ENCODE peak calls at places on chromosome 19, in ten cellular contexts. F, P, T, U, G, H, R, K, I and L are unnamed samples.

GRCh38 chr19:7544626-7545025 is 9.1 kb downstream of the PNPLA6 start:
- DNase-seq in G (no peak), P (no peak), I (no peak), K (no peak), F (no peak), T (no peak), U (no peak), H (no peak), R (no peak), L (no peak)

GRCh38 chr19:23527797-23528196 is 132.5 kb upstream of the ZNF91 start:
- DNase-seq in K (no peak), H (no peak), T (no peak), P (no peak), I (no peak), F (no peak), U (no peak), G (no peak), R (no peak), L (no peak)

GRCh38 chr19:3738477-3739220 is 22.8 kb downstream of the APBA3 start:
- DNase-seq in R (peak), H (no peak), K (no peak), U (no peak), I (no peak), F (no peak), P (no peak), T (no peak), G (no peak), L (no peak)

GRCh38 chr19:41226053-41226873 is 7.2 kb downstream of the AXL start:
- DNase-seq in I (peak), P (no peak), F (peak), H (peak), U (peak), T (peak), R (peak), G (peak), K (peak), L (peak)

GRCh38 chr19:522726-523125 is 8.8 kb upstream of the CDC34 start:
- DNase-seq in P (no peak), G (no peak), R (peak), T (no peak), U (no peak), H (no peak), F (no peak), I (no peak), K (no peak), L (no peak)

GRCh38 chr19:38228491-38229439 is 4.7 kb upstream of the DPF1 start:
- DNase-seq in H (no peak), R (peak), T (no peak), P (no peak), G (no peak), I (no peak), K (no peak), U (no peak), F (no peak), L (no peak)

GRCh38 chr19:44202470-44202869 is 9.9 kb upstream of the ZNF227 start:
- DNase-seq in G (no peak), P (no peak), H (no peak), U (no peak), K (no peak), F (no peak), I (no peak), T (peak), R (no peak), L (no peak)

GRCh38 chr19:48102870-48103751 is 7.5 kb downstream of the PLA2G4C start:
- DNase-seq in F (no peak), U (no peak), P (no peak), R (no peak), T (peak), I (peak), G (no peak), H (peak), K (no peak), L (no peak)

GRCh38 chr19:5964816-5965565 is 12.9 kb downstream of the RANBP3 start:
- DNase-seq in H (no peak), K (no peak), P (no peak), R (no peak), T (no peak), U (no peak), I (no peak), F (no peak), G (no peak), L (no peak)

GRCh38 chr19:44694184-44694579 is 4.8 kb upstream of the CEACAM16 start:
- DNase-seq in T (no peak), U (no peak), K (no peak), G (no peak), F (no peak), I (no peak), H (no peak), R (no peak), P (no peak), L (no peak)

GRCh38 chr19:7668842-7669241 is at the start of gene RETN:
- DNase-seq in K (no peak), G (no peak), F (no peak), U (no peak), R (no peak), P (no peak), I (no peak), T (no peak), H (no peak), L (no peak)

GRCh38 chr19:41000310-41000737 is 9.2 kb downstream of the CYP2B6 start:
- DNase-seq in R (no peak), I (peak), G (peak), K (no peak), H (peak), T (no peak), U (no peak), F (no peak), P (no peak), L (peak)

GRCh38 chr19:33156354-33156753 is 24.4 kb downstream of the WDR88 start:
- DNase-seq in K (no peak), I (no peak), T (peak), F (no peak), P (no peak), H (no peak), G (no peak), R (no peak), U (no peak), L (no peak)

GRCh38 chr19:41367848-41368301 is 3.9 kb upstream of the B9D2 start:
- DNase-seq in F (no peak), K (no peak), P (no peak), U (no peak), R (no peak), T (peak), H (no peak), G (no peak), I (peak), L (no peak)

GRCh38 chr19:29587059-29587458 is 19.0 kb upstream of the POP4 start:
- DNase-seq in H (no peak), R (no peak), K (no peak), P (no peak), T (no peak), F (no peak), G (no peak), I (no peak), U (no peak), L (no peak)

GRCh38 chr19:30144794-30145193 is 202.8 kb downstream of the URI1 start:
- DNase-seq in H (no peak), K (no peak), T (no peak), U (no peak), R (no peak), F (no peak), I (no peak), G (no peak), P (no peak), L (no peak)

GRCh38 chr19:33273881-33274662 is 28.3 kb downstream of the CEBPA start:
- DNase-seq in I (peak), P (no peak), T (peak), F (no peak), G (peak), H (peak), U (peak), R (no peak), K (peak), L (peak)

GRCh38 chr19:31152906-31153305 is 196.3 kb downstream of the TSHZ3 start:
- DNase-seq in U (no peak), F (no peak), G (no peak), I (no peak), P (no peak), K (no peak), H (no peak), R (no peak), T (peak), L (no peak)

GRCh38 chr19:32858155-32858554 is 11.4 kb downstream of the SLC7A9 start:
- DNase-seq in R (no peak), K (no peak), H (no peak), T (no peak), I (no peak), P (no peak), G (no peak), U (no peak), F (no peak), L (peak)

GRCh38 chr19:6519289-6519688 is 11.5 kb upstream of the TNFSF9 start:
- DNase-seq in H (no peak), R (no peak), K (no peak), I (peak), T (peak), U (no peak), P (no peak), F (no peak), G (no peak), L (no peak)

GRCh38 chr19:9848060-9848459 is 12.9 kb downstream of the PIN1 start:
- DNase-seq in F (no peak), I (no peak), G (no peak), T (no peak), U (no peak), P (no peak), K (no peak), H (no peak), R (peak), L (no peak)

GRCh38 chr19:18796239-18796638 is 5.1 kb upstream of the COMP start:
- DNase-seq in K (no peak), U (no peak), H (no peak), I (no peak), T (no peak), F (no peak), G (no peak), R (no peak), P (no peak), L (no peak)

GRCh38 chr19:18800079-18800478 is 9.0 kb upstream of the COMP start:
- DNase-seq in R (no peak), F (no peak), G (no peak), H (no peak), U (no peak), P (no peak), I (no peak), T (no peak), K (no peak), L (no peak)

GRCh38 chr19:18799389-18799970 is 8.4 kb upstream of the COMP start:
- DNase-seq in H (no peak), G (no peak), K (no peak), T (no peak), I (no peak), U (no peak), R (no peak), P (no peak), F (no peak), L (no peak)

GRCh38 chr19:18800636-18801035 is 9.5 kb upstream of the COMP start:
- DNase-seq in R (no peak), H (no peak), T (no peak), K (no peak), G (no peak), U (no peak), P (no peak), I (no peak), F (no peak), L (no peak)

DNA sequence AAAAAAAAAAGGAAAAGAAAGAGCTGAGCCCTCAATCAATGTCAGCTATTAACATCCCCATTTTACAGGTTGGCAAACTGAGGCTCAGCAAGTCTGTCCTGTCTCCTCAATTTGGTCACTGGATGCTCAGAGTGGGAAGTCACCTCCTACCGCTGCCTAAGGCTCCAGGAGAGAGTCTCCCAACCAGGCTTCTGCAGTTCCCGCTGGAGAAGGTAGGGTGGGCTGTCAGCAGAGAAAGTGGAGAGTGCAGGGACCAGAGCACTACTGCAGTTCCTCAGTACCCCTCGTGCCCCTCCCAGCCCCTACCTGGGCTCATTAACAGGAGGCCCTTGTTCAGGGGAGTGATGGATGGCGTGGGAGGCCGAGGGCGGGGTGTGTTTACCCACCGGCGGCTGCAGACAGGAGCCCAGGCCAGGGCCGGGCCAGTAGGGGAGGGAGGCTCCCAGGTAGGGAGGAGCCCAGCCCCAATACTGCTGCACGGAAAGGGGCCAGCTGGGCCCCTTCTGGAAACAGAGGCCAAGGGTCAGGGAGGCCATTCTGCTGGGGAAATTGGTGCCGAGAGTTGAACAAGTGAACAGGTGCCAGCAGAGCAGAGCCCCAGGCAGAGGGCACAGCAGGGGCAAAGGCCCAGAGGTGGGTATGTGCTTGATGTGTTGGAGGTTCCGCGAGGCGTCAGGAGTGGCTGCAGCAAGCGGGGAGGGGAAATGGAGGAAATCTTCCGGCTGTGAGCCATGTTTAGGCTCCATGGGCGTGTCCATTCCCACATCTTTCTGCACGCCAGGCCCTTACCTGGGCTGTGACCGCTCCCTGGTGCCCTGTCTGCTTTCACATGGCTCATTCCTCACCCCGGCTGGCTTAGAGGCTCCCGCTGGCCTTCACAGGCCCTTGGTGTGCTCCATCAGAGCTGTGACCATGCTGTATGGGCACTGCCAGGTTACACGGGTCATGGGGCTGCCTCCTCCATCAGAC is 7.6 kb upstream of the COMP start:
- DNase-seq in G (no peak), U (no peak), I (no peak), F (no peak), T (no peak), K (no peak), H (no peak), R (no peak), P (no peak), L (no peak)
- TF ChIP-seq CTCF in G (no peak), U (no peak), I (no peak), F (no peak), T (no peak), K (no peak), H (no peak), R (no peak), P (no peak), L (no peak)

GRCh38 chr19:46471116-46471733 is at the start of gene PNMA8A:
- DNase-seq in I (peak), T (peak), P (no peak), K (peak), G (no peak), H (no peak), U (peak), F (peak), R (peak), L (no peak)
- TF ChIP-seq POLR2A in I (peak), T (no peak), P (no peak), K (peak), G (no peak), H (no peak), U (peak), F (no peak), R (no peak), L (no peak)

DNA sequence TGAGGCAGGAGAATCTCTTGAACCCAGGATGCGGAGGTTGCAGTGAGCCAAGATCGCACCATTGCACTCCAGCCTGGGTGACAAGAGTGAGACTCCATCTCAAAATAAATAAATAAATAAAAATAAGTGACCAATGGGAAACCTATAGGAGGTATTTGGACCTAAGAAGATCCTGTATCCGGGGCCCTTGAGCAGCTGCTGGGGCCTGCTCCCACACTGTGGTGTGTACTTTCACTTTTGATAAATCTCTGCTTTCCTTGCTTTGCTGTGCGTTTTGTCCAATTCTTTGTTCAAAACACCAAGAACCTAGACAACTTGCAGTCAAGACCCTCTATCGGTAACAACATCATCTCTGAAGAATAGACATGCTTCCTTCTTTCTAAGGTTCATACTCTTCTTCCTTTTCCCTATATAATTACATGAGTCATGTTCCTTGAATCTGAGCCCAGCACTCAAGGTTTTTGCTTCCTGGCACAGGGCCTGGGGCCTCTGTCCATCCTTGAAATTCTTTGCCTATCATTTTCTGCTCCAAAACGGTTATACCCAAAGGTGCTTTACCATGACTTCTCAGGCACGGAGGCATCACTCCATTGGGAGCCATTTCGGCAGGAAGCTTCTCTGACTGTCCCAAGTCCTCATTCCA is 14.2 kb upstream of the PNMA8C start:
- DNase-seq in K (peak), R (no peak), T (peak), H (no peak), U (peak), I (peak), F (no peak), P (no peak), G (no peak), L (no peak)
- TF ChIP-seq CTCF in K (no peak), R (no peak), T (no peak), H (no peak), U (no peak), I (no peak), F (no peak), P (no peak), G (no peak), L (no peak)

DNA sequence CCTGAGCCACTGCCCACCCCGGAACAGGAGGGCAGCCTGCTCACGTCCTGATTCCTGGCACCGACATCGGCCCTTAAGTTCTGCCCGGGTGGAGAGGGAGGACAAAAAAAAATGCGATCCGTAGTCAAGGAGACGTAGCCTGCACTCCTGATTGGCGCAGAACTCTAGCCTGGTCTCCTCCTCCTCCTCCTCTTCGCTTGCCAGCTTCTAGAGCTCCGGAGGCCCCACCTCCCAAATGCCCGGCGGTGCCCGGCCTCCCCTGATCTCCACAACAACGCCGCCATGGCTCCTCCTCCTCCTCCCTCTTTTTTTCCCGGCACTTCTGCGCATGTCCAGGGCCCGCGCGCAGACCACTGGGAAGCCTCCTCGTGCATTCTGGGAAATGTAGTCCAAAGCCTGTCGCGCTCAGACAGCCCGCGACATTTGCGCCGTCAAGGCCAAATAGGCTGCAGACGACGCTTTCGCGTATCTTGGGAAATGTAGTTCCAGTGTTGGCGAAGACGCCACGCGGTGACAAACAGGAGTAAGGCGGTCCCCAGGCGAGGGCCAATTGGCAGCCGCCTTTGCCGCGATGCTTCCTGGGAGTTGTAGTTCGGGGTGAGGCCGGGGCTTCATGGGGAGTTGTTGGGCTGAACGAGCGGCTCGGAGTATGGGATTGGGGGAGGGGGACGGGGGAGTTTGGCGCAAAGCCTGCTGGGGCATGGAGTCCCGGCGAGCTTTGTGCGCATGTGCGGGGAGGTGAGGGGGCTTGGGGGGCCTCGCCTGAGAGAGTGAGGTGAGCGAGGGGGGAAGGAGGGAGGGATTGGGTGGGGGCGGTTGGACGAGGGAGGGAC is at the start of gene ZNF444:
- DNase-seq in U (peak), G (peak), F (peak), I (peak), H (peak), R (peak), K (peak), T (peak), P (peak), L (peak)
- TF ChIP-seq POLR2A in U (peak), G (peak), F (no peak), I (peak), H (no peak), R (no peak), K (peak), T (peak), P (no peak), L (peak)

GRCh38 chr19:11204076-11204602 is 6.8 kb upstream of the KANK2 start:
- DNase-seq in K (no peak), H (no peak), R (no peak), P (no peak), U (no peak), F (no peak), T (no peak), G (no peak), I (no peak), L (no peak)

GRCh38 chr19:11200931-11201330 is 3.6 kb upstream of the KANK2 start:
- DNase-seq in R (no peak), T (no peak), P (no peak), H (no peak), I (no peak), K (no peak), G (no peak), F (no peak), U (no peak), L (no peak)

GRCh38 chr19:11203194-11204075 is 6.1 kb upstream of the KANK2 start:
- DNase-seq in I (peak), U (peak), T (peak), K (peak), P (peak), H (no peak), R (no peak), F (peak), G (peak), L (peak)

GRCh38 chr19:11201791-11202190 is 4.4 kb upstream of the KANK2 start:
- DNase-seq in T (no peak), H (no peak), F (no peak), K (no peak), G (no peak), R (no peak), U (no peak), P (no peak), I (no peak), L (no peak)

DNA sequence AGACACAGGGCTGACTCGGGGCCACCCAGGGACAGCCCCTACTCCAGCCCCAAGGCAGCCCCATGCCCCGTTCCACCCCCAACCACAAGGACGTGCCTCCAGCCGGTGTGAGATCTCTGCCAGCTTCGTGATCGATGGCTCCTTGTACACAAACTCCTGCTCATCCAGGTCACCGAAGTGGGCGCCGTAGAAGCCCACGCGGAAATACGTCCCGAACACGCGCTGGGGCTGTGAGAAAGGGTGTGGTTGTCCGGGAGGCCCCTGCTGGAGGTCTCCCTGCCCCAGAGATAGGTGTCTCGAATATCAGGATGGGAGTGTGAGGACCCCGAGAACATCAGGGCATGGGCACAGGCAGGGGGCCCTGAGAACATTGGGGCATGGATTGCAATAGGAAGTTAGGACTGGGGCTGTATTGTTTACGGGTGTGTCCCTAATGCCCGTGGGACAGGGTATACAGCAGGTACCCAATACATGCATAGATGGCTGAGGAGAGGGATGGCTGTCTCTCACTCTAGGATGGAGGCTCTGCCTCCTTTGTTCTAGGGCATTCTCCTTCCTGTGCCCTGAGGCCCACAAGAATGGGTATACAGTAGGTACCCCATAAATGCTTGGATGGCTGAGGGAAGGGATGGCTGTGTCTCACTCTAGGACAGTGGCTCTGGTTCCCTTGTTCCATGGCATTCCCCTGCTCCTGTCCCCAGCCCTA is 5.3 kb upstream of the KANK2 start:
- DNase-seq in H (no peak), K (peak), T (no peak), I (no peak), P (no peak), F (no peak), U (no peak), R (no peak), G (no peak), L (no peak)
- TF ChIP-seq CTCF in H (no peak), K (no peak), T (no peak), I (no peak), P (no peak), F (no peak), U (no peak), R (no peak), G (no peak), L (no peak)

GRCh38 chr19:13861392-13861713 is 15.6 kb upstream of the NANOS3 start:
- DNase-seq in U (no peak), I (no peak), K (no peak), T (no peak), F (peak), G (no peak), H (no peak), P (no peak), R (no peak), L (no peak)
- TF ChIP-seq POLR2A in U (no peak), I (no peak), K (no peak), T (no peak), F (no peak), G (no peak), H (no peak), P (no peak), R (no peak), L (no peak)